ENCODE peak calls at places on chromosomes 4 and X, in eight cellular contexts. N, J, S, A, H, M, B and V are unnamed samples.

GRCh38 chr4:142512161-142512560 is 333.9 kb downstream of the INPP4B start:
- DNase-seq in N (no peak), J (no peak), S (no peak), A (no peak), H (no peak), M (no peak), B (no peak), V (no peak)

GRCh38 chr4:148203056-148203898 is 238.9 kb downstream of the NR3C2 start:
- DNase-seq in N (peak), J (no peak), S (no peak), A (peak), H (peak), M (no peak), B (no peak), V (no peak)

GRCh38 chr4:77175201-77175610 is 18.2 kb downstream of the CCNG2 start:
- DNase-seq in N (peak), J (no peak), S (no peak), A (no peak), H (no peak), M (no peak), B (no peak), V (no peak)

GRCh38 chrX:50799531-50799961 is 14.4 kb downstream of the SHROOM4 start:
- DNase-seq in N (no peak), J (no peak), S (no peak), A (no peak), H (no peak), M (peak), B (no peak), V (peak)

GRCh38 chr4:127214001-127214400 is 418.8 kb upstream of the INTU start:
- DNase-seq in N (no peak), J (no peak), S (no peak), A (no peak), H (no peak), M (no peak), B (no peak), V (peak)

GRCh38 chrX:129529685-129530281 is 6.5 kb upstream of the SMARCA1 start:
- DNase-seq in N (no peak), J (no peak), S (no peak), A (no peak), H (no peak), M (no peak), B (no peak), V (no peak)

GRCh38 chr4:125316391-125316780 is 1.6 kb downstream of the FAT4 start:
- DNase-seq in N (peak), J (no peak), S (no peak), A (peak), H (no peak), M (peak), B (no peak), V (peak)

GRCh38 chr4:123593655-123594054 is 197.1 kb downstream of the SPRY1 start:
- DNase-seq in N (no peak), J (no peak), S (no peak), A (no peak), H (no peak), M (no peak), B (no peak), V (no peak)

GRCh38 chr4:164856396-164856795 is 20.6 kb upstream of the APELA start:
- DNase-seq in N (no peak), J (no peak), S (no peak), A (no peak), H (no peak), M (no peak), B (no peak), V (peak)

GRCh38 chrX:40964633-40965586 is 120.3 kb upstream of the USP9X start:
- DNase-seq in N (no peak), J (no peak), S (no peak), A (no peak), H (no peak), M (no peak), B (no peak), V (no peak)

GRCh38 chr4:680565-680930 is 6.2 kb downstream of the MYL5 start:
- DNase-seq in N (no peak), J (no peak), S (no peak), A (no peak), H (no peak), M (no peak), B (no peak), V (peak)

GRCh38 chr4:138114434-138114833 is 127.7 kb downstream of the SLC7A11 start:
- DNase-seq in N (no peak), J (no peak), S (no peak), A (no peak), H (no peak), M (no peak), B (no peak), V (no peak)